ENCODE peak calls at places on chromosome 16, in ten cellular contexts. S is uterus, I is IMR-90, T is breast epithelium, R is gastrocnemius medialis, H is A549, C is ovary, B is heart left ventricle, P is spleen, O is HCT116. W is an unnamed sample.

GRCh38 chr16:72013888-72014538 is 5.5 kb downstream of the DHODH start:
- DNase-seq in B (peak), P (peak), O (no peak), I (no peak), R (no peak), T (no peak), H (no peak), S (no peak), C (peak), W (no peak)

GRCh38 chr16:4260360-4260759 is 12.5 kb downstream of the TFAP4 start:
- DNase-seq in H (no peak), P (no peak), O (no peak), C (peak), I (no peak), B (no peak), T (peak), S (no peak), R (no peak), W (no peak)

GRCh38 chr16:78005881-78006280 is 16.5 kb upstream of the CLEC3A start:
- DNase-seq in H (peak), R (no peak), O (peak), C (no peak), B (no peak), T (no peak), P (no peak), I (no peak), S (no peak), W (no peak)

GRCh38 chr16:58709338-58709737 is 24.8 kb upstream of the SLC38A7 start:
- DNase-seq in O (no peak), H (no peak), B (no peak), T (no peak), P (no peak), I (no peak), R (no peak), C (no peak), S (no peak), W (no peak)

GRCh38 chr16:55809851-55810250 is 23.0 kb downstream of the CES1 start:
- DNase-seq in R (no peak), S (no peak), H (no peak), P (no peak), C (no peak), T (no peak), B (no peak), I (no peak), O (no peak), W (no peak)

GRCh38 chr16:30096862-30097563 is 1.0 kb upstream of the YPEL3 start:
- DNase-seq in R (no peak), B (no peak), H (no peak), I (no peak), S (no peak), T (no peak), O (no peak), C (no peak), P (no peak), W (no peak)

GRCh38 chr16:4924593-4925378 is 12.2 kb downstream of the PPL start:
- DNase-seq in I (no peak), T (peak), S (no peak), H (no peak), O (no peak), C (no peak), P (no peak), B (no peak), R (no peak), W (no peak)

GRCh38 chr16:81601008-81601428 is 156.4 kb downstream of the CMIP start:
- DNase-seq in C (no peak), O (no peak), S (no peak), H (peak), R (no peak), I (peak), B (no peak), P (no peak), T (peak), W (peak)

GRCh38 chr16:75074920-75075687 is 41.5 kb downstream of the LDHD start:
- DNase-seq in T (no peak), P (peak), H (no peak), B (no peak), S (no peak), O (no peak), I (no peak), C (no peak), R (no peak), W (no peak)

GRCh38 chr16:30894540-30895368 is 877 bp upstream of the BCL7C start:
- DNase-seq in P (no peak), B (no peak), T (no peak), H (no peak), O (no peak), S (no peak), I (no peak), C (no peak), R (no peak), W (peak)

GRCh38 chr16:90077757-90078593 is 844 bp upstream of the PRDM7 start:
- DNase-seq in P (peak), C (peak), O (no peak), R (no peak), S (no peak), T (peak), B (no peak), H (peak), I (peak), W (no peak)

GRCh38 chr16:31127182-31127581 is 8.3 kb downstream of the PRSS8 start:
- DNase-seq in B (no peak), C (no peak), R (peak), T (no peak), O (no peak), S (no peak), I (no peak), P (no peak), H (no peak), W (no peak)

GRCh38 chr16:21698169-21699032 is 34.6 kb downstream of the OTOA start:
- DNase-seq in I (no peak), P (no peak), C (no peak), T (no peak), S (no peak), H (no peak), O (no peak), R (no peak), B (no peak), W (no peak)

GRCh38 chr16:12288537-12289174 is 312.1 kb downstream of the SNX29 start:
- DNase-seq in B (no peak), R (no peak), S (no peak), P (no peak), I (no peak), C (no peak), O (no peak), T (no peak), H (no peak), W (no peak)

GRCh38 chr16:23491490-23492391 is 18.6 kb downstream of the GGA2 start:
- DNase-seq in O (no peak), C (no peak), I (peak), B (no peak), R (no peak), H (no peak), P (peak), T (peak), S (no peak), W (no peak)

GRCh38 chr16:10708969-10709368 is 14.2 kb upstream of the TEKT5 start:
- DNase-seq in P (no peak), T (no peak), I (no peak), H (no peak), B (no peak), S (no peak), C (no peak), O (no peak), R (no peak), W (no peak)

GRCh38 chr16:57834936-57835335 is 32.6 kb upstream of the KIFC3 start:
- DNase-seq in I (peak), C (no peak), R (no peak), O (no peak), B (no peak), H (peak), P (no peak), S (no peak), T (no peak), W (no peak)

GRCh38 chr16:84062734-84063640 is 20.4 kb upstream of the SLC38A8 start:
- DNase-seq in P (peak), R (peak), O (peak), S (peak), T (peak), I (peak), B (peak), H (peak), C (peak), W (peak)

GRCh38 chr16:50428116-50428515 is 59.3 kb upstream of the BRD7 start:
- DNase-seq in P (no peak), H (no peak), T (no peak), I (no peak), O (no peak), C (no peak), S (no peak), B (no peak), R (no peak), W (no peak)

GRCh38 chr16:76598498-76598897 is 321.3 kb downstream of the CNTNAP4 start:
- DNase-seq in I (no peak), R (no peak), B (no peak), C (no peak), T (no peak), S (no peak), O (no peak), P (no peak), H (no peak), W (no peak)

GRCh38 chr16:15897834-15898254 is 9.4 kb upstream of the CEP20 start:
- DNase-seq in T (no peak), P (no peak), B (no peak), H (no peak), I (peak), O (no peak), C (no peak), S (no peak), R (no peak), W (no peak)

GRCh38 chr16:68009157-68009735 is 6.5 kb downstream of the DPEP2NB start:
- DNase-seq in P (no peak), I (no peak), T (no peak), H (no peak), S (no peak), B (no peak), C (no peak), R (no peak), O (no peak), W (no peak)

GRCh38 chr16:66523861-66524354 is 26.0 kb downstream of the TK2 start:
- DNase-seq in S (no peak), R (no peak), C (no peak), P (peak), O (no peak), T (no peak), B (no peak), H (no peak), I (no peak), W (no peak)

GRCh38 chr16:48128769-48129168 is 27.0 kb downstream of the ABCC12 start:
- DNase-seq in T (no peak), H (no peak), R (no peak), B (no peak), P (no peak), O (no peak), C (no peak), I (no peak), S (no peak), W (no peak)

GRCh38 chr16:90026135-90026534 is 6.9 kb upstream of the DBNDD1 start:
- DNase-seq in S (no peak), I (no peak), B (no peak), C (no peak), H (no peak), P (no peak), O (no peak), T (no peak), R (no peak), W (no peak)

GRCh38 chr16:81624718-81625543 is 154.2 kb upstream of the PLCG2 start:
- DNase-seq in H (no peak), I (no peak), C (no peak), R (no peak), O (no peak), S (no peak), P (no peak), T (no peak), B (no peak), W (no peak)

GRCh38 chr16:58854392-58854791 is 120.3 kb upstream of the GOT2 start:
- DNase-seq in P (no peak), S (no peak), C (no peak), O (no peak), I (no peak), B (no peak), R (no peak), H (no peak), T (no peak), W (no peak)

GRCh38 chr16:23742761-23743160 is 12.1 kb upstream of the CHP2 start:
- DNase-seq in R (no peak), T (no peak), S (no peak), P (no peak), C (no peak), H (no peak), O (no peak), I (no peak), B (no peak), W (no peak)

GRCh38 chr16:1019234-1019933 is 37.8 kb downstream of the SOX8 start:
- DNase-seq in T (no peak), I (peak), C (peak), B (peak), P (no peak), R (peak), H (no peak), S (no peak), O (no peak), W (no peak)
- H3K4me3 ChIP-seq in T (peak), I (no peak), C (no peak), B (peak), P (no peak), R (peak), H (no peak), S (no peak), O (no peak), W (no peak)

GRCh38 chr16:88807142-88807625 is 3.6 kb downstream of the CDT1 start:
- DNase-seq in I (no peak), H (no peak), R (no peak), T (no peak), B (no peak), C (no peak), P (no peak), S (no peak), O (no peak), W (no peak)

GRCh38 chr16:88809068-88809675 is 2.6 kb downstream of the APRT start:
- DNase-seq in C (no peak), P (no peak), R (no peak), O (no peak), I (no peak), H (no peak), B (peak), T (no peak), S (no peak), W (no peak)

GRCh38 chr16:88806491-88807111 is 3.0 kb downstream of the CDT1 start:
- DNase-seq in O (no peak), I (no peak), C (no peak), B (peak), H (no peak), T (no peak), P (no peak), S (no peak), R (no peak), W (no peak)

GRCh38 chr16:88809676-88810165 is 2.0 kb downstream of the APRT start:
- DNase-seq in T (no peak), O (no peak), B (peak), I (no peak), S (no peak), H (no peak), R (no peak), C (no peak), P (no peak), W (no peak)

DNA sequence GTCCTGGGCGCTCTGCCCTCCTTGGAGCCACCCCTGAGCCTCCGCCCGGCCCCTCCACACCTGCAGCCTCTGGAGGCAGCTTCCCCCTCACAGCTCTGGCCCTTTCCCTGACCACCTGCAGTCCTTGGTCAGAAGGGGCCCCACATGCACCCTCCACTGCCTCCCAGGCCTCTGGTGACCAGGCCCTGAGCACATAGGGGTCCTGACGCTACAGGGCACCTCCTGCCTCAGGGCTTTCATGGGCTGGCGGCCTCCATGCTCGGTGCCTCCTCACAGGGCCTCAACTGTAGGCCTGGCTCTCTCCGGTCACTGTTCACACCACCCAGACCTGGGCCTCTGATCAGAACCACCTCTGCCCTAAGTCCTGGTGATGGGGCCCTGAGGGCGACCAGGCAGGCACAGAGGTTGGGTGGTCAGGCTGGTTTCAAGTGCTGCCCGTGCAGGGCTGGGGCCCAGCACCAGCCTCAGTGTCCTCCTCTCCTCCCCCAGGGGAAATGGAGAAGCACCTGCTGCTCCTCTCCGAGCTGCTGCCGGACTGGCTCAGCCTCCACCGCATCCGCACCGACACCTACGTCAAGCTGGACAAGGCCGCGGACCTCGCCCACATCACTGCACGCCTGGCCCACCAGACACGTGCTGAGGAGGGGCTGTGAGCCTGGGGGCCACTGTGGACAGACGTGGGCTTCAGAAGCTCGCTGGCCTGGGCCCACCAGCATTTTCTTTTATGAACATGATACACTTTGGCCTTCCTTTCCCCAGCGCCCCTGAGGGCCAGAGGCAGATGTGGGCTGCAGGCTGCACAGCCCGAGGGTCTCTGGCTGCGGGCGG is 3.9 kb downstream of the APRT start:
- DNase-seq in I (no peak), C (no peak), S (no peak), R (no peak), B (no peak), O (no peak), H (no peak), T (no peak), P (no peak), W (no peak)
- TF ChIP-seq POLR2A in I (no peak), C (no peak), S (no peak), R (no peak), B (no peak), O (peak), H (no peak), T (no peak), P (no peak), W (no peak)

DNA sequence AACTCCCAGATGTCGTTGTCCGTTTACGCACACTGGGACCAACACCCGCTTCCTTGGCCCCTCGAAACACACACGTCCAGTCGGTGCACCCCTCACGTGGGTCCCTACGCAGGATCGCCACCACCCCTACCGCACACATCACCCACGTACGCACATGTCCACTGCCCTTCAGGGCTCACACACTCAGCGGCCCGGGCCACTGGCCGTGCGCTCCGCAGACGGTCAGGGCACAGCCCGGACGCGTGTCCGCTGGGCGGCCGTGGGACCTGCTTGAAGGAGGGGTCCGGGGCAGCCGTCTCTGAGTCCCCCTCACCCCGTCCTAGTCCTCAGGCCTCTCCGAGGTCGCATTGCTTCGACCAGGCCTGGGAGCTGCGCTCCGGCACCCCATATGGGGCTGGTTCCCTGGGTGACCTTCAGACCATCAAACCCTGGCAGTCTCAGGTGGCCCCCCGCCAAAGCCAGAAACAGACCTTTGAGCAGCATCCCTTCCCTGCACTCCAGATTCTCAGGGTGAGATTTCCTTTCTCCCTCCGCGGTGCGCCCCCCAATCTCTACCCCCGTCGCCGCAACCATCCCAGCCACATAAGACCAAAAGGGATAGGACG is 910 bp upstream of the GPRC5B start:
- DNase-seq in P (peak), T (no peak), H (no peak), S (peak), I (no peak), R (peak), C (peak), O (no peak), B (peak), W (peak)
- H3K4me3 ChIP-seq in P (no peak), T (peak), H (peak), S (peak), I (peak), R (peak), C (peak), O (no peak), B (peak), W (no peak)

DNA sequence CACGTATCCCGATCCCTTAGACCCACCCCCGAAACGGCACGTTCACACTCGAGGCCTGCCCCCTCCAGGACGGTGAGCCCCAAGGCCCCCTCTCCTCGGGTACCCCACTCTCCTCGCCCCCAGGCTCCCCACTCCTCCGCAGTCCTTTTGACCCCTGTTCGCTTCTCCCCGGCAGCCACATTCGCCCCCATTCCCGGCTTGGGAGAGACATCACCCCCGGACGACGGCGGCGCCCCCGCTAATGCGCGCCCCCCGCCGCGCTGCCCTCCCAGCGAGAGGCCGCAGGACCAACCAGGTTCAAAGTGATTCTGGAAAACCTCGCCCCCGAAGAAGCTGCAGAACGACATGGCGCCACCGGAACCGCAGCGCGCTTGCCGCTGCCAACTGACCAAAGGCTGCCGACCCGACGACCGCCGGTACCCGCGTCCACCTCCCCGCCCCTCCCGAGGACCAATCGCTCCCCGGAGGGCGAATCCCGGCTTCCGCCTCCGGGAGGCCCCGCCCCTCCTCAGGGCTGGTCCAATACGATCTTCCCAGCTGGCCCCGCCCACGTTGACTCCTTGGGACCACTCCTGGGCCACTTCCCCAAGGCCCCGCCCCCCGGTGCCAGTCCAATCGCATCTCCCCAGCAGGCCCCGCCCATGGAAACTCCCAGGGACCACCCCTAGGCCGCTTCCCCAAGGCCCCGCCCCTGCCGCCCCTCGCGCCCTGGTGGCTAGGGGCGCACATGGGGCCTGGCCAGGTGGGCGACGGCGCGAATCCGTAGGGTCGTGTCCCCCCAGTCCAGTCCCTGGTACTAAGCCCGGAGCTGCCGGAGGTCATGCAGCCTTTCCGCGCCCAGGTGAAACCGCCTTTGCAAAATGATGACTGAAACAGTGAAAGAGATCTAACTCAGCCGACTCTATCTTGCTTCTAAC is at the start of gene MSRB1:
- DNase-seq in R (peak), B (peak), I (peak), C (peak), P (peak), T (peak), H (peak), S (peak), O (peak), W (peak)
- TF ChIP-seq POLR2A in R (peak), B (peak), I (peak), C (peak), P (peak), T (peak), H (peak), S (peak), O (no peak), W (no peak)

DNA sequence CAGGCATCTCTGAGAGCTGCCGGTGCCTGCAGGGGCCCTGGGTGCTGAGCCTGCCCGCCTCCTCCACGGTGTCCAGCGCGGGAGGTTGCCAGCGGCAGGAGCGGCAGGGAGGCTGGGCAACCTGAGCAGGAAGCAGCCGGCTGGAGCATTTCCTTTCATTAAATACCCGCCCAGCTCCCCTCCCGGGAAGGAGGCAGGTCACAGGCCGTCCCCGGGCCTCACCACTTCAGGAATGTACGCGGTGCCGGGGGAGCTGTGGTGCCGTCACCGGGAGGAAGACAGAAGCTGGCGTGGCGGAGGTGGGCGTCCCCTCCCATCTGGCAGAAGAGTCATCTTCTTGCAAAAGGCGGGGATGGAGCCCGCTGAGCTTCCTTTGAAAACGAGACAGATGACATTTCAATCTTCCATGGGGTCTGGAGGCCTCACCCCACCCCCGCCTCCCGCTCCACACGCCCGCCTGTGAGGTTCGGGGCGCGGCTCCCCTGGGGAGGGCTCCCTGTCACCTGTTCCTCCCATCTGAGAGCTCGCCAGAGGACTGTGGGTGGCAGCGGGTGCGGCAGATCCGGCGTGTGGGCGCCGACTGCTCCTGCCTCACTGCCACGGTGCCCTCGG is 16.0 kb downstream of the SOX8 start:
- DNase-seq in R (no peak), I (peak), H (peak), S (peak), C (no peak), B (peak), O (no peak), T (peak), P (no peak), W (no peak)
- H3K4me3 ChIP-seq in R (no peak), I (no peak), H (peak), S (no peak), C (no peak), B (peak), O (peak), T (peak), P (no peak), W (no peak)

W was measured in lower leg skin.